ENCODE peak calls at places on chromosome 12, in five cellular contexts. One of them, this sample, is unnamed. For H3K27me3, the result is how much of the 10 kb centered on the place peaks cover.

GRCh38 chr12:49331360-49332222 is 5.4 kb downstream of the C1QL4 start:
- DNase-seq in IMR-90: peak
- DNase-seq in HCT116: peak
- DNase-seq in uterus: peak
- DNase-seq in small intestine: peak
- DNase-seq in this sample: no peak

GRCh38 chr12:110245278-110245868 is 35.7 kb upstream of the ATP2A2 start:
- DNase-seq in IMR-90: no peak
- DNase-seq in HCT116: no peak
- DNase-seq in uterus: no peak
- DNase-seq in small intestine: peak
- DNase-seq in this sample: no peak

GRCh38 chr12:4268549-4269181 is 4.9 kb upstream of the CCND2 start:
- DNase-seq in IMR-90: no peak
- DNase-seq in HCT116: no peak
- DNase-seq in uterus: no peak
- DNase-seq in small intestine: peak
- DNase-seq in this sample: no peak

GRCh38 chr12:96091833-96092232 is 56.4 kb upstream of the LTA4H start:
- DNase-seq in IMR-90: no peak
- DNase-seq in HCT116: peak
- DNase-seq in uterus: no peak
- DNase-seq in small intestine: no peak
- DNase-seq in this sample: no peak

GRCh38 chr12:125076103-125076502 is 10.9 kb downstream of the AACS start:
- DNase-seq in IMR-90: no peak
- DNase-seq in HCT116: no peak
- DNase-seq in uterus: no peak
- DNase-seq in small intestine: peak
- DNase-seq in this sample: no peak

GRCh38 chr12:4307593-4308333 is 13.2 kb upstream of the TIGAR start:
- DNase-seq in IMR-90: peak
- DNase-seq in HCT116: peak
- DNase-seq in uterus: peak
- DNase-seq in small intestine: peak
- DNase-seq in this sample: peak

GRCh38 chr12:67472551-67472950 is 176.0 kb upstream of the DYRK2 start:
- DNase-seq in IMR-90: no peak
- DNase-seq in HCT116: no peak
- DNase-seq in uterus: no peak
- DNase-seq in small intestine: no peak
- DNase-seq in this sample: no peak

GRCh38 chr12:55719371-55719770 is 822 bp upstream of the RDH5 start:
- DNase-seq in IMR-90: no peak
- DNase-seq in HCT116: no peak
- DNase-seq in uterus: no peak
- DNase-seq in small intestine: no peak
- DNase-seq in this sample: no peak

GRCh38 chr12:111788178-111788654 is 21.5 kb downstream of the ALDH2 start:
- DNase-seq in IMR-90: peak
- DNase-seq in HCT116: no peak
- DNase-seq in uterus: no peak
- DNase-seq in small intestine: peak
- DNase-seq in this sample: no peak

GRCh38 chr12:60212159-60213000 is 616.6 kb downstream of the SLC16A7 start:
- DNase-seq in IMR-90: no peak
- DNase-seq in HCT116: no peak
- DNase-seq in uterus: no peak
- DNase-seq in small intestine: no peak
- DNase-seq in this sample: no peak

GRCh38 chr12:56983386-56983785 is 23.0 kb downstream of the ZBTB39 start:
- DNase-seq in IMR-90: no peak
- DNase-seq in HCT116: no peak
- DNase-seq in uterus: no peak
- DNase-seq in small intestine: no peak
- DNase-seq in this sample: no peak

GRCh38 chr12:14768823-14769405 is 34.4 kb downstream of the WBP11 start:
- DNase-seq in IMR-90: peak
- DNase-seq in HCT116: no peak
- DNase-seq in uterus: no peak
- DNase-seq in small intestine: no peak
- DNase-seq in this sample: no peak

GRCh38 chr12:111753144-111753881 is 13.4 kb upstream of the ALDH2 start:
- DNase-seq in IMR-90: peak
- DNase-seq in HCT116: peak
- DNase-seq in uterus: peak
- DNase-seq in small intestine: peak
- DNase-seq in this sample: peak

GRCh38 chr12:15996254-15996653 is 85.1 kb downstream of the DERA start:
- DNase-seq in IMR-90: peak
- DNase-seq in HCT116: no peak
- DNase-seq in uterus: no peak
- DNase-seq in small intestine: peak
- DNase-seq in this sample: peak

GRCh38 chr12:57612711-57613426 is 1.6 kb downstream of the ARHGEF25 start:
- DNase-seq in IMR-90: no peak
- DNase-seq in HCT116: no peak
- DNase-seq in uterus: peak
- DNase-seq in small intestine: no peak
- DNase-seq in this sample: no peak

GRCh38 chr12:128510527-128510926 is 243.6 kb downstream of the TMEM132C start:
- DNase-seq in IMR-90: no peak
- DNase-seq in HCT116: no peak
- DNase-seq in uterus: no peak
- DNase-seq in small intestine: no peak
- DNase-seq in this sample: no peak

GRCh38 chr12:121095544-121096198 is 37.0 kb upstream of the P2RX7 start:
- DNase-seq in IMR-90: peak
- DNase-seq in HCT116: peak
- DNase-seq in uterus: peak
- DNase-seq in small intestine: peak
- DNase-seq in this sample: no peak

GRCh38 chr12:65557425-65558167 is 266.7 kb upstream of the HMGA2 start:
- DNase-seq in IMR-90: no peak
- DNase-seq in HCT116: no peak
- DNase-seq in uterus: no peak
- DNase-seq in small intestine: no peak
- DNase-seq in this sample: no peak

GRCh38 chr12:127230843-127231260 is 1036.1 kb upstream of the TMEM132C start:
- DNase-seq in IMR-90: peak
- DNase-seq in HCT116: peak
- DNase-seq in uterus: no peak
- DNase-seq in small intestine: no peak
- DNase-seq in this sample: no peak

GRCh38 chr12:39145175-39145999 is 240.0 kb upstream of the CPNE8 start:
- DNase-seq in IMR-90: no peak
- DNase-seq in HCT116: no peak
- DNase-seq in uterus: no peak
- DNase-seq in small intestine: no peak
- DNase-seq in this sample: peak

GRCh38 chr12:109264095-109264942 is 44.8 kb downstream of the FOXN4 start:
- DNase-seq in IMR-90: peak
- DNase-seq in HCT116: peak
- DNase-seq in uterus: peak
- DNase-seq in small intestine: peak
- DNase-seq in this sample: peak

GRCh38 chr12:32896438-32897275 is at the start of gene PKP2:
- DNase-seq in IMR-90: no peak
- DNase-seq in HCT116: peak
- DNase-seq in uterus: peak
- DNase-seq in small intestine: peak
- DNase-seq in this sample: peak

GRCh38 chr12:118288174-118288573 is 84.5 kb downstream of the TAOK3 start:
- DNase-seq in IMR-90: no peak
- DNase-seq in HCT116: no peak
- DNase-seq in uterus: no peak
- DNase-seq in small intestine: no peak
- DNase-seq in this sample: no peak

GRCh38 chr12:29086325-29087271 is 62.5 kb upstream of the FAR2 start:
- DNase-seq in IMR-90: no peak
- DNase-seq in HCT116: no peak
- DNase-seq in uterus: no peak
- DNase-seq in small intestine: no peak
- DNase-seq in this sample: no peak

GRCh38 chr12:8665729-8666128 is 3.1 kb upstream of the MFAP5 start:
- DNase-seq in IMR-90: no peak
- DNase-seq in HCT116: no peak
- DNase-seq in uterus: no peak
- DNase-seq in small intestine: no peak
- DNase-seq in this sample: no peak

GRCh38 chr12:91139981-91140659 is 28.8 kb upstream of the LUM start:
- DNase-seq in IMR-90: peak
- DNase-seq in HCT116: no peak
- DNase-seq in uterus: no peak
- DNase-seq in small intestine: no peak
- DNase-seq in this sample: no peak

GRCh38 chr12:97452230-97452629 is 10.4 kb upstream of the RMST start:
- DNase-seq in IMR-90: no peak
- DNase-seq in HCT116: no peak
- DNase-seq in uterus: no peak
- DNase-seq in small intestine: no peak
- DNase-seq in this sample: no peak

GRCh38 chr12:58976146-58976545 is 55.8 kb upstream of the LRIG3 start:
- DNase-seq in IMR-90: peak
- DNase-seq in HCT116: no peak
- DNase-seq in uterus: no peak
- DNase-seq in small intestine: no peak
- DNase-seq in this sample: no peak

GRCh38 chr12:95547522-95548055 is 3.7 kb downstream of the USP44 start:
- DNase-seq in IMR-90: peak
- DNase-seq in HCT116: no peak
- DNase-seq in uterus: peak
- DNase-seq in small intestine: no peak
- DNase-seq in this sample: peak

GRCh38 chr12:66803972-66804371 is 125.1 kb upstream of the GRIP1 start:
- DNase-seq in IMR-90: no peak
- DNase-seq in HCT116: no peak
- DNase-seq in uterus: no peak
- DNase-seq in small intestine: no peak
- DNase-seq in this sample: no peak

GRCh38 chr12:111942557-111942956 is 70.4 kb downstream of the TMEM116 start:
- DNase-seq in IMR-90: peak
- DNase-seq in HCT116: no peak
- DNase-seq in uterus: no peak
- DNase-seq in small intestine: peak
- DNase-seq in this sample: no peak

GRCh38 chr12:98939350-98939749 is 294.3 kb downstream of the APAF1 start:
- DNase-seq in IMR-90: peak
- DNase-seq in HCT116: peak
- DNase-seq in uterus: no peak
- DNase-seq in small intestine: no peak
- DNase-seq in this sample: peak

GRCh38 chr12:48690990-48691389 is 9.0 kb upstream of the KANSL2 start:
- DNase-seq in IMR-90: no peak
- DNase-seq in HCT116: no peak
- DNase-seq in uterus: no peak
- DNase-seq in small intestine: no peak
- DNase-seq in this sample: no peak

DNA sequence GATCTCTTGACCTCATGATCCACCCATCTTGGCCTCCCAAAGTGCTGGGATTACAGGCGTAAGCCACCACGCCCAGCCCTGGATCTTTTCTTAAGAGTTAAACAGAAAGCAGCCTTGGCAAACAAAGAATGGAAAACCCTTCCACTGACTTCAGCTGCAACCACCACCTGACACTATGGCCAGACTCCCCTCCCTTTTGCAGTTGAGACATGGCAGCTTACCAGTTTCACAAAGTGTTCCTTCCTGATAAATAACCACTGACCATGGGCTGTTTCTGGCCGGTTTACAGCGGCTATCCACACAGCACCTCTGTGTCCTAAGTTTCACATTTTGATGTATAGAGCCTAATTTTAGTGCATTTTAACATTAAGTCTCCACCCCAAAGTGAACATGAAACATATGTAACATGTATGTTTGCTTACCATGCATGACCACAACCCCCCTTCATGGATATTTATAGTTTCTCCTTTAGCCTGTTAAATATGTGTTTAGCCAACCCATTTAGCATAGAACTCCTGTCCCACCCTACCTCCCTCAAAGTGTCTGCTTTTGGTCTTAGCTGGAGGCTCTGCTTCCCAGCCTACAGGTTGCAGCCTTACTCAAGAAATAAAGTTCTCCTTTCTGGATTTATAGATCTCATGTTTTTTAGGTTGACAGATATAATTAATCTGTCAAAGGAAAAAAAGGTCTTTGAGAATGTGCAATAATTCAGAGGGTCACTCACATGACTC is 32.7 kb upstream of the RAB21 start:
- DNase-seq in IMR-90: no peak
- DNase-seq in HCT116: no peak
- DNase-seq in uterus: no peak
- DNase-seq in small intestine: no peak
- DNase-seq in this sample: no peak
- H3K27me3 ChIP-seq in IMR-90: under half
- H3K27me3 ChIP-seq in HCT116: under half
- H3K27me3 ChIP-seq in uterus: under half
- H3K27me3 ChIP-seq in small intestine: under half
- H3K27me3 ChIP-seq in this sample: under half

GRCh38 chr12:130131817-130132216 is 30.4 kb upstream of the FZD10 start:
- DNase-seq in IMR-90: no peak
- DNase-seq in HCT116: no peak
- DNase-seq in uterus: no peak
- DNase-seq in small intestine: no peak
- DNase-seq in this sample: no peak
- H3K27me3 ChIP-seq in IMR-90: under half
- H3K27me3 ChIP-seq in HCT116: under half
- H3K27me3 ChIP-seq in uterus: under half
- H3K27me3 ChIP-seq in small intestine: under half
- H3K27me3 ChIP-seq in this sample: half or more

GRCh38 chr12:113222730-113223531 is 1.7 kb downstream of the TPCN1 start:
- DNase-seq in IMR-90: peak
- DNase-seq in HCT116: no peak
- DNase-seq in uterus: peak
- DNase-seq in small intestine: peak
- DNase-seq in this sample: no peak
- H3K27me3 ChIP-seq in IMR-90: under half
- H3K27me3 ChIP-seq in HCT116: under half
- H3K27me3 ChIP-seq in uterus: under half
- H3K27me3 ChIP-seq in small intestine: under half
- H3K27me3 ChIP-seq in this sample: under half

DNA sequence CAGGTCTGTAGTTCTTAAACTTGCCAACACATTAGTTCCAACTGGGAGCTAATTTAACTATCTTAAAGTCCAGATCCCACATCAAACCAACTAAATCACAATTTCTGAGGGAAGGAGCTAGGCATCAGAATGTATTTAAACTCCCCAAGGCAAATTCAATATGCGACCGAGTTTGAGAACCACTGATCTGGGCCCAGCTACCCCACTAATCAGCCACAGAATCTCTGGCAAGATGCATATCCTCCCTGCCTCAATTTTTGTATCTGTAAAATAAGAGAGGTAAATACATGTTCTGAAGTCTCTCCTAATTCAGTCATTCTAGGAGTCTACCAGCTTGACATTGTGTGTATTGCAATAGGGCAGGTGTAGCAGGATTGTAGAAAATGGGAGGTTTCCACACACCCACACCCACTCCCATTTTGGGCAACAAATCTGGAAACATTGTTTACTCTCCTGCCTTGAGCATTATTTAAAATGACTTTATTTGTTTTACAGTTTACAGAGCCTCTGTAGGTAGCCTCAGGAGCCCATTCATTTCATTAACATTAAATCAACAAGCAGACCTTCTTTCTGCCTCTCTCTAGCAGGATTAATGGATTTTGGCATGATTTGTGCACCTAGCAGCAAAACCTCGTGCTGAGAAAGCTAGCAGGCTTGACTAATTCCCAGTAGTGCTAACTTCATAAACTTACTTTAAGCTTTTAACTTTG is 15.6 kb downstream of the LGR5 start:
- DNase-seq in IMR-90: no peak
- DNase-seq in HCT116: no peak
- DNase-seq in uterus: no peak
- DNase-seq in small intestine: no peak
- DNase-seq in this sample: no peak
- H3K27me3 ChIP-seq in IMR-90: under half
- H3K27me3 ChIP-seq in HCT116: under half
- H3K27me3 ChIP-seq in uterus: under half
- H3K27me3 ChIP-seq in small intestine: under half
- H3K27me3 ChIP-seq in this sample: under half